ENCODE peak calls at places on chromosomes 16 and 17, in ten cellular contexts. T is IMR-90, X is neuronal stem cell, Y is H9, B is lung, R is mesenchymal stem cell, D is aorta, F is body of pancreas, S is SK-N-SH, Q is endothelial cell of umbilical vein. M is an unnamed sample. For H3K4me1, the result is how much of the 10 kb centered on the place peaks cover.

GRCh38 chr16:11799509-11800384 is 2.7 kb upstream of the ZC3H7A start:
- DNase-seq in B (no peak), R (no peak), X (no peak), S (no peak), Q (no peak), D (no peak), F (no peak), Y (no peak), T (no peak), M (peak)

GRCh38 chr17:4808378-4808767 is 1.4 kb downstream of the PLD2 start:
- DNase-seq in B (peak), T (no peak), D (peak), S (no peak), R (no peak), F (peak), Y (no peak), X (no peak), Q (no peak), M (no peak)

GRCh38 chr17:10633738-10634379 is 23.2 kb downstream of the MYH3 start:
- DNase-seq in Y (no peak), D (no peak), S (no peak), B (no peak), F (no peak), T (no peak), X (no peak), Q (no peak), R (no peak), M (peak)

GRCh38 chr16:87850009-87851006 is 19.0 kb downstream of the SLC7A5 start:
- DNase-seq in Y (peak), B (peak), D (peak), Q (peak), F (peak), S (peak), X (peak), R (peak), T (peak), M (peak)

GRCh38 chr16:35525979-35526590 is 2066.7 kb downstream of the TP53TG3F start:
- DNase-seq in F (no peak), Y (no peak), S (peak), B (no peak), X (no peak), R (no peak), T (no peak), Q (no peak), D (no peak), M (no peak)

GRCh38 chr17:82037889-82038195 is 345 bp upstream of the DCXR start:
- DNase-seq in X (no peak), T (no peak), Q (no peak), B (no peak), R (no peak), D (no peak), F (no peak), Y (no peak), S (no peak), M (no peak)

GRCh38 chr17:51802544-51802943 is 356.0 kb downstream of the CA10 start:
- DNase-seq in X (no peak), Q (no peak), T (no peak), Y (no peak), R (no peak), S (peak), F (no peak), B (no peak), D (no peak), M (no peak)

GRCh38 chr17:35752945-35753764 is at the start of gene GAS2L2:
- DNase-seq in Q (no peak), S (no peak), Y (no peak), R (no peak), D (no peak), B (no peak), T (no peak), F (no peak), X (no peak), M (no peak)

GRCh38 chr17:21173543-21173942 is 40.4 kb downstream of the TMEM11 start:
- DNase-seq in Q (no peak), Y (no peak), R (no peak), X (no peak), S (no peak), F (no peak), D (no peak), T (no peak), B (no peak), M (no peak)

GRCh38 chr17:21174186-21174585 is 39.8 kb downstream of the TMEM11 start:
- DNase-seq in X (no peak), R (no peak), D (no peak), F (no peak), Y (no peak), Q (peak), T (no peak), B (peak), S (no peak), M (no peak)

GRCh38 chr17:21170829-21171228 is 43.1 kb downstream of the TMEM11 start:
- DNase-seq in T (no peak), D (no peak), Q (no peak), Y (no peak), S (no peak), R (no peak), X (no peak), F (no peak), B (no peak), M (no peak)

GRCh38 chr17:21171309-21171922 is 42.5 kb downstream of the TMEM11 start:
- DNase-seq in S (no peak), X (no peak), F (no peak), Q (no peak), T (no peak), R (no peak), Y (no peak), B (no peak), D (no peak), M (no peak)

GRCh38 chr17:21171970-21172510 is 41.9 kb downstream of the TMEM11 start:
- DNase-seq in Q (no peak), Y (no peak), D (no peak), F (no peak), R (no peak), T (no peak), X (no peak), S (no peak), B (no peak), M (no peak)
- H3K4me1 ChIP-seq in Q (under half), Y (under half), D (under half), F (under half), R (under half), T (under half), X (under half), S (under half), B (under half), M (under half)

GRCh38 chr17:2180768-2181167 is 122.8 kb downstream of the SMG6 start:
- DNase-seq in Q (no peak), D (no peak), T (no peak), Y (no peak), S (no peak), F (no peak), B (no peak), X (no peak), R (no peak), M (no peak)

GRCh38 chr17:2181206-2181983 is 122.2 kb downstream of the SMG6 start:
- DNase-seq in Q (peak), T (peak), D (peak), S (no peak), R (peak), F (no peak), X (no peak), B (peak), Y (no peak), M (no peak)

GRCh38 chr17:2178798-2179505 is 124.0 kb downstream of the HIC1 start:
- DNase-seq in R (no peak), S (no peak), X (no peak), T (no peak), F (no peak), B (no peak), D (no peak), Y (no peak), Q (peak), M (no peak)

GRCh38 chr17:2177235-2177811 is 122.4 kb downstream of the HIC1 start:
- DNase-seq in F (no peak), Q (peak), R (peak), Y (no peak), B (no peak), D (no peak), T (peak), S (no peak), X (no peak), M (no peak)

GRCh38 chr17:2179615-2180295 is 123.8 kb downstream of the SMG6 start:
- DNase-seq in X (no peak), Y (no peak), R (peak), D (peak), Q (peak), S (peak), T (peak), B (peak), F (peak), M (peak)
- H3K27ac ChIP-seq in X (no peak), Y (no peak), R (no peak), D (peak), Q (peak), S (peak), T (peak), B (peak), F (no peak), M (peak)

GRCh38 chr17:78920528-78920927 is 4.7 kb downstream of the TIMP2 start:
- DNase-seq in B (no peak), T (no peak), Q (no peak), F (no peak), R (no peak), X (no peak), Y (no peak), S (no peak), D (no peak), M (no peak)
- H3K4me1 ChIP-seq in B (under half), T (under half), Q (under half), F (half or more), R (half or more), X (under half), Y (under half), S (half or more), D (under half), M (under half)

DNA sequence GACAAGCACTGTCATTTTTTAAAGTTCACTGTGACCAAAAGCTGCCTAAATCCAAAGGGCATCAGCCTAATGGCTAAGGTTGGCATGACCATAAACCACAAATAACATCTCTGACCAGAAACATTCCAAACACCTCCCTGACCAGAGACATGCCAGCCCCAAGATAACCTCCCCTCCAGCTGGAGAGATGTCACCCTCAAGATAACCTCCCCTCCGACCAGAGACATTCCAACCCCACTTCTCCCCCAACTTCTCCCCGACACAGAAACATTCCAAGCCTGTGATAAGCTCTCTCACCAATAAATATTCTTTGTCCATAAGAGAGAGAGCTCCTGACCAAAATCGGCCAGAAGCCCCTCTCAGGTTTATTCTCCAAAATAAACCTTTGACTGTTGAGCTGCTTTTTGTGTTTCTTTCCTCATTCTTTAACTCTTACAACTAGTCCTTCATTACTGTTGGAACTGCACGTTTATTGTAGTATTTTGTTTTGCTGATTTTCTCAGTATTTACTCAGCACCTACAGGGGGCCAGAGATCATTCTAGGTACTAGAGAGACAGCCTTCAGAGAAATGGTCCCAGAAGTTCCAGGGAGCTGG is 325.6 kb downstream of the SLC39A11 start:
- DNase-seq in Y (no peak), R (no peak), Q (no peak), D (no peak), X (no peak), S (no peak), F (no peak), T (no peak), B (no peak), M (no peak)
- H3K27ac ChIP-seq in Y (no peak), R (no peak), Q (no peak), D (no peak), X (no peak), S (no peak), F (no peak), T (no peak), B (no peak), M (no peak)

GRCh38 chr16:89357460-89357859 is 132.9 kb downstream of the ANKRD11 start:
- DNase-seq in X (peak), F (no peak), Y (peak), B (no peak), T (no peak), R (peak), S (peak), D (peak), Q (no peak), M (no peak)
- H3K4me1 ChIP-seq in X (under half), F (half or more), Y (under half), B (under half), T (under half), R (under half), S (under half), D (under half), Q (under half), M (half or more)

GRCh38 chr16:1432388-1433262 is 1.7 kb downstream of the PERCC1 start:
- DNase-seq in D (no peak), Y (no peak), Q (no peak), S (no peak), B (no peak), F (no peak), X (no peak), T (no peak), R (no peak), M (no peak)
- H3K27ac ChIP-seq in D (no peak), Y (no peak), Q (no peak), S (no peak), B (peak), F (no peak), X (no peak), T (no peak), R (no peak), M (no peak)

GRCh38 chr16:796296-797119 is 4.0 kb downstream of the GNG13 start:
- DNase-seq in X (no peak), R (no peak), Q (no peak), D (no peak), B (no peak), F (no peak), Y (no peak), S (no peak), T (no peak), M (no peak)
- H3K4me1 ChIP-seq in X (under half), R (under half), Q (under half), D (under half), B (under half), F (under half), Y (under half), S (under half), T (under half), M (under half)

GRCh38 chr17:14228903-14229302 is 7.8 kb downstream of the CDRT15 start:
- DNase-seq in D (no peak), Q (no peak), B (no peak), X (no peak), Y (no peak), F (no peak), S (no peak), R (peak), T (peak), M (no peak)

GRCh38 chr17:14227052-14227451 is 9.6 kb downstream of the CDRT15 start:
- DNase-seq in X (no peak), F (no peak), T (no peak), Y (no peak), B (no peak), S (no peak), R (no peak), D (no peak), Q (no peak), M (no peak)

GRCh38 chr17:14222611-14223010 is 14.1 kb downstream of the CDRT15 start:
- DNase-seq in F (no peak), R (no peak), S (no peak), Q (no peak), T (no peak), X (no peak), Y (no peak), B (no peak), D (no peak), M (no peak)

DNA sequence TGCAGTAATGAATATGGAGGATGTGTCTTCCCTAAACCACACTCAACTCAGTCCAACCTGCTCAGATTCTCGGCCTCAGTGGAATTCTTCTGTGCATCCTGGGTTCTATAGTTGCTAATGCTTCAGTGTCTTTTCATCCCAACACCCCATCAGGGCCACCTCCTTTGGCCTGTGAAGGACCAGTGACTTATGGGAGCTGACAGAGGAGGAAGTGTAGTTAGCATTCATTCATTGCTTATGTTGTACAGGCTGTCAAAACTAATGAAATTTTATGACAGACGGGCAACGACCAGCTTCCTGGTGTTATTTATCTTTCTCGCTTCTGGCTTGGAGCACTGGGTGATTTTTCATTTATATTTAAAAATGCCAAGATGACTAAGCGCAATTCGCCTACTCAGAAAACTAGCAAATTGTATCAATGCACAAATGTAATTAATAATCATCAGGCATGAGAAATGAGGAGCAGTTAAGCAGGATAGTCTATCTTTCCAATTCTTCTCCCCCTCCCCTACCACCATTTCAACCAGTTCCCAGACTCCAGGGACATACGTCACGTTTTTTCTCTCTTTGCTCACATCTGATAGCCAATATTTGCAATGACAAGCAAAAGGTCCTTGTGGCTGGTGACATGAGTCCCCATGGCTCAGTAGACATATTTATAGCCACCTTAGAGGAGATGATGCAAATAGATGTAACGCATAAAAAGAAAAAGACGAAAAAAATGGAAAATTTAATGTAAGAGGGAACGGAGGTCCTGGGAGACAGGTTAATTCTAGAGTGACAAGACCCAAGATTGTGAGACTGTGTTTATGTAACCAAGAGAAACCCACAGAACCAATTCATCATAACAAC is 11.3 kb downstream of the CDRT15 start:
- DNase-seq in D (no peak), T (no peak), F (no peak), S (no peak), B (no peak), Q (peak), Y (no peak), R (no peak), X (no peak), M (no peak)
- H3K27ac ChIP-seq in D (no peak), T (no peak), F (no peak), S (no peak), B (no peak), Q (no peak), Y (no peak), R (no peak), X (no peak), M (no peak)

GRCh38 chr16:67448580-67448979 is 17.7 kb downstream of the HSD11B2 start:
- DNase-seq in X (no peak), R (no peak), T (no peak), S (no peak), D (no peak), Q (no peak), B (no peak), F (no peak), Y (no peak), M (no peak)

GRCh38 chr16:67451061-67451703 is 20.3 kb downstream of the HSD11B2 start:
- DNase-seq in D (no peak), T (no peak), R (no peak), B (no peak), X (no peak), Y (no peak), Q (no peak), S (no peak), F (no peak), M (peak)

GRCh38 chr16:67451704-67452435 is 20.9 kb downstream of the HSD11B2 start:
- DNase-seq in B (no peak), Y (no peak), R (no peak), X (no peak), D (no peak), T (no peak), Q (no peak), F (peak), S (no peak), M (no peak)

GRCh38 chr16:67449328-67449727 is 18.4 kb downstream of the HSD11B2 start:
- DNase-seq in S (no peak), X (no peak), Y (no peak), D (no peak), R (no peak), T (no peak), Q (no peak), B (peak), F (no peak), M (no peak)

DNA sequence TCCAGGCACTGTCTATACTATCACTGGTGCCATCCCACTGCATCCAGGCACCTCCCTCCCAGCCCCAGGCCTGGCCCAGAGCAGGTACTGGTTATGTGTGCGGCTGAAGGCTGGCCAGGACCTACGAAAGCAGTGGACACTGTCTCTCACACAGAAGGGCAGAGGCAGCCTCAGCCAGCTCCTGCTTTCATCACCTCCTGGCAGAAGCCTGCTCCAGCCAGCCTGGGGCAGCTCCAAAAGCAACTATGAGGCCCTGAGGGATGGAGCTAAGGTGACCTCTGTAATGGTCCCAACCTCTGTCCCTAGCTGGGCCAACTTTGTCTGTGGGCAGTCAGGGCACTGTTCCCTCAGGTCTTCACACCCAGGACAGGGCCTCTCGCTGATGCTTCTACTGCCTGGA is 18.8 kb downstream of the HSD11B2 start:
- DNase-seq in R (no peak), D (peak), X (no peak), Q (no peak), S (no peak), B (no peak), Y (no peak), F (no peak), T (no peak), M (no peak)
- H3K4me1 ChIP-seq in R (under half), D (under half), X (under half), Q (under half), S (under half), B (under half), Y (under half), F (half or more), T (under half), M (under half)

M was measured in Peyer's patch.